ENCODE peak calls at places on chromosomes 12 and 14, in six cellular contexts. One of them, this sample, is unnamed.
A peak's percentile ranks its signal among the peaks of the same experiment; 100 is the strongest.

GRCh38 chr12:104520242-104520900 is 63.6 kb downstream of the CHST11 start:
- DNase-seq in activated gamma-delta T cell treated with anti-CD3 and anti-CD28 coated beads, Interleukin-2, amount 50 U/mL, for 16 hours: no peak
- DNase-seq in stimulated activated CD8-positive, alpha-beta memory T cell treated with anti-CD3 and anti-CD28 coated beads, Interleukin-15, amount 100 ng/mL, for 24 hours: no peak
- DNase-seq in ovary: no peak
- DNase-seq in cardiac fibroblast: no peak
- DNase-seq in HFFc6: no peak
- DNase-seq in this sample: peak; percentile 32

GRCh38 chr12:64544796-64545382 is 65.4 kb upstream of the RASSF3 start:
- DNase-seq in activated gamma-delta T cell treated with anti-CD3 and anti-CD28 coated beads, Interleukin-2, amount 50 U/mL, for 16 hours: no peak
- DNase-seq in ovary: no peak
- DNase-seq in stimulated activated CD8-positive, alpha-beta memory T cell treated with anti-CD3 and anti-CD28 coated beads, Interleukin-15, amount 100 ng/mL, for 24 hours: no peak
- DNase-seq in HFFc6: no peak
- DNase-seq in cardiac fibroblast: no peak
- DNase-seq in this sample: no peak

GRCh38 chr12:53485955-53486729 is 13.1 kb downstream of the MAP3K12 start:
- DNase-seq in activated gamma-delta T cell treated with anti-CD3 and anti-CD28 coated beads, Interleukin-2, amount 50 U/mL, for 16 hours: no peak
- DNase-seq in stimulated activated CD8-positive, alpha-beta memory T cell treated with anti-CD3 and anti-CD28 coated beads, Interleukin-15, amount 100 ng/mL, for 24 hours: no peak
- DNase-seq in cardiac fibroblast: no peak
- DNase-seq in ovary: no peak
- DNase-seq in HFFc6: no peak
- DNase-seq in this sample: no peak

GRCh38 chr12:124620606-124621295 is 53.3 kb upstream of the NCOR2 start:
- DNase-seq in cardiac fibroblast: peak; percentile 65
- DNase-seq in ovary: no peak
- DNase-seq in stimulated activated CD8-positive, alpha-beta memory T cell treated with anti-CD3 and anti-CD28 coated beads, Interleukin-15, amount 100 ng/mL, for 24 hours: no peak
- DNase-seq in HFFc6: no peak
- DNase-seq in activated gamma-delta T cell treated with anti-CD3 and anti-CD28 coated beads, Interleukin-2, amount 50 U/mL, for 16 hours: no peak
- DNase-seq in this sample: no peak

GRCh38 chr12:12853435-12853834 is 37.9 kb upstream of the GPRC5A start:
- DNase-seq in ovary: no peak
- DNase-seq in cardiac fibroblast: no peak
- DNase-seq in HFFc6: no peak
- DNase-seq in activated gamma-delta T cell treated with anti-CD3 and anti-CD28 coated beads, Interleukin-2, amount 50 U/mL, for 16 hours: no peak
- DNase-seq in stimulated activated CD8-positive, alpha-beta memory T cell treated with anti-CD3 and anti-CD28 coated beads, Interleukin-15, amount 100 ng/mL, for 24 hours: no peak
- DNase-seq in this sample: no peak

GRCh38 chr12:128178971-128179370 is 88.0 kb upstream of the TMEM132C start:
- DNase-seq in HFFc6: no peak
- DNase-seq in activated gamma-delta T cell treated with anti-CD3 and anti-CD28 coated beads, Interleukin-2, amount 50 U/mL, for 16 hours: no peak
- DNase-seq in ovary: no peak
- DNase-seq in stimulated activated CD8-positive, alpha-beta memory T cell treated with anti-CD3 and anti-CD28 coated beads, Interleukin-15, amount 100 ng/mL, for 24 hours: no peak
- DNase-seq in cardiac fibroblast: no peak
- DNase-seq in this sample: no peak

GRCh38 chr12:120402217-120402616 is 33.3 kb upstream of the MSI1 start:
- DNase-seq in activated gamma-delta T cell treated with anti-CD3 and anti-CD28 coated beads, Interleukin-2, amount 50 U/mL, for 16 hours: no peak
- DNase-seq in HFFc6: no peak
- DNase-seq in ovary: no peak
- DNase-seq in cardiac fibroblast: peak; percentile 10
- DNase-seq in stimulated activated CD8-positive, alpha-beta memory T cell treated with anti-CD3 and anti-CD28 coated beads, Interleukin-15, amount 100 ng/mL, for 24 hours: no peak
- DNase-seq in this sample: no peak

GRCh38 chr12:13102481-13103195 is 829 bp downstream of the GSG1 start:
- DNase-seq in ovary: no peak
- DNase-seq in stimulated activated CD8-positive, alpha-beta memory T cell treated with anti-CD3 and anti-CD28 coated beads, Interleukin-15, amount 100 ng/mL, for 24 hours: no peak
- DNase-seq in HFFc6: peak; percentile 39
- DNase-seq in cardiac fibroblast: peak; percentile 68
- DNase-seq in activated gamma-delta T cell treated with anti-CD3 and anti-CD28 coated beads, Interleukin-2, amount 50 U/mL, for 16 hours: no peak
- DNase-seq in this sample: no peak

GRCh38 chr12:49843411-49843810 is 505 bp upstream of the BCDIN3D start:
- DNase-seq in ovary: no peak
- DNase-seq in stimulated activated CD8-positive, alpha-beta memory T cell treated with anti-CD3 and anti-CD28 coated beads, Interleukin-15, amount 100 ng/mL, for 24 hours: no peak
- DNase-seq in activated gamma-delta T cell treated with anti-CD3 and anti-CD28 coated beads, Interleukin-2, amount 50 U/mL, for 16 hours: no peak
- DNase-seq in cardiac fibroblast: no peak
- DNase-seq in HFFc6: no peak
- DNase-seq in this sample: no peak

GRCh38 chr14:35879654-35880249 is 53.6 kb downstream of the BRMS1L start:
- DNase-seq in ovary: no peak
- DNase-seq in cardiac fibroblast: peak; percentile 41
- DNase-seq in activated gamma-delta T cell treated with anti-CD3 and anti-CD28 coated beads, Interleukin-2, amount 50 U/mL, for 16 hours: no peak
- DNase-seq in stimulated activated CD8-positive, alpha-beta memory T cell treated with anti-CD3 and anti-CD28 coated beads, Interleukin-15, amount 100 ng/mL, for 24 hours: no peak
- DNase-seq in HFFc6: no peak
- DNase-seq in this sample: no peak

GRCh38 chr12:65594373-65594772 is 229.9 kb upstream of the HMGA2 start:
- DNase-seq in cardiac fibroblast: no peak
- DNase-seq in stimulated activated CD8-positive, alpha-beta memory T cell treated with anti-CD3 and anti-CD28 coated beads, Interleukin-15, amount 100 ng/mL, for 24 hours: no peak
- DNase-seq in HFFc6: no peak
- DNase-seq in ovary: no peak
- DNase-seq in activated gamma-delta T cell treated with anti-CD3 and anti-CD28 coated beads, Interleukin-2, amount 50 U/mL, for 16 hours: no peak
- DNase-seq in this sample: no peak

This sample was measured in GM06990.